ENCODE peak calls at places on chromosomes 6 and 20, in seven cellular contexts. One of them, this sample, is unnamed.

GRCh38 chr6:122623279-122623678 is 13.1 kb downstream of the PKIB start:
- DNase-seq in Right ventricle myocardium superior: no peak
- DNase-seq in activated T-cell treated with anti-CD3 and anti-CD28 coated beads for 1 hour: no peak
- DNase-seq in HS-27A: no peak
- DNase-seq in brain microvascular endothelial cell: no peak
- DNase-seq in GM23248: no peak
- DNase-seq in kidney tubule cell: no peak
- DNase-seq in this sample: no peak

GRCh38 chr6:43835872-43836419 is 65.9 kb downstream of the VEGFA start:
- DNase-seq in Right ventricle myocardium superior: no peak
- DNase-seq in activated T-cell treated with anti-CD3 and anti-CD28 coated beads for 1 hour: no peak
- DNase-seq in HS-27A: no peak
- DNase-seq in brain microvascular endothelial cell: no peak
- DNase-seq in GM23248: peak
- DNase-seq in kidney tubule cell: peak
- DNase-seq in this sample: peak

GRCh38 chr20:63498950-63499332 is at the start of gene EEF1A2:
- DNase-seq in Right ventricle myocardium superior: peak
- DNase-seq in activated T-cell treated with anti-CD3 and anti-CD28 coated beads for 1 hour: peak
- DNase-seq in HS-27A: no peak
- DNase-seq in brain microvascular endothelial cell: no peak
- DNase-seq in GM23248: peak
- DNase-seq in kidney tubule cell: no peak
- DNase-seq in this sample: no peak

GRCh38 chr6:168815229-168815628 is 374.2 kb downstream of the SMOC2 start:
- DNase-seq in Right ventricle myocardium superior: no peak
- DNase-seq in activated T-cell treated with anti-CD3 and anti-CD28 coated beads for 1 hour: no peak
- DNase-seq in HS-27A: no peak
- DNase-seq in brain microvascular endothelial cell: no peak
- DNase-seq in GM23248: no peak
- DNase-seq in kidney tubule cell: peak
- DNase-seq in this sample: no peak

GRCh38 chr6:12973302-12973865 is 256.8 kb downstream of the PHACTR1 start:
- DNase-seq in Right ventricle myocardium superior: no peak
- DNase-seq in activated T-cell treated with anti-CD3 and anti-CD28 coated beads for 1 hour: no peak
- DNase-seq in HS-27A: no peak
- DNase-seq in brain microvascular endothelial cell: no peak
- DNase-seq in GM23248: no peak
- DNase-seq in kidney tubule cell: peak
- DNase-seq in this sample: no peak

GRCh38 chr20:44409132-44409600 is 53.7 kb downstream of the HNF4A start:
- DNase-seq in Right ventricle myocardium superior: no peak
- DNase-seq in activated T-cell treated with anti-CD3 and anti-CD28 coated beads for 1 hour: no peak
- DNase-seq in HS-27A: no peak
- DNase-seq in brain microvascular endothelial cell: peak
- DNase-seq in GM23248: peak
- DNase-seq in kidney tubule cell: peak
- DNase-seq in this sample: peak

GRCh38 chr20:44134897-44135810 is 51.8 kb downstream of the JPH2 start:
- DNase-seq in Right ventricle myocardium superior: no peak
- DNase-seq in activated T-cell treated with anti-CD3 and anti-CD28 coated beads for 1 hour: no peak
- DNase-seq in HS-27A: no peak
- DNase-seq in brain microvascular endothelial cell: no peak
- DNase-seq in GM23248: peak
- DNase-seq in kidney tubule cell: no peak
- DNase-seq in this sample: no peak

GRCh38 chr6:107862383-107862782 is 38.3 kb upstream of the SCML4 start:
- DNase-seq in Right ventricle myocardium superior: no peak
- DNase-seq in activated T-cell treated with anti-CD3 and anti-CD28 coated beads for 1 hour: no peak
- DNase-seq in HS-27A: no peak
- DNase-seq in brain microvascular endothelial cell: no peak
- DNase-seq in GM23248: no peak
- DNase-seq in kidney tubule cell: peak
- DNase-seq in this sample: no peak

GRCh38 chr20:41405436-41405835 is 38.8 kb upstream of the EMILIN3 start:
- DNase-seq in Right ventricle myocardium superior: no peak
- DNase-seq in activated T-cell treated with anti-CD3 and anti-CD28 coated beads for 1 hour: no peak
- DNase-seq in HS-27A: no peak
- DNase-seq in brain microvascular endothelial cell: no peak
- DNase-seq in GM23248: no peak
- DNase-seq in kidney tubule cell: no peak
- DNase-seq in this sample: no peak

GRCh38 chr20:51562334-51563140 is 20.0 kb upstream of the NFATC2 start:
- DNase-seq in Right ventricle myocardium superior: peak
- DNase-seq in activated T-cell treated with anti-CD3 and anti-CD28 coated beads for 1 hour: peak
- DNase-seq in HS-27A: peak
- DNase-seq in brain microvascular endothelial cell: peak
- DNase-seq in GM23248: peak
- DNase-seq in kidney tubule cell: peak
- DNase-seq in this sample: peak

GRCh38 chr6:139588076-139588639 is 213.7 kb upstream of the CITED2 start:
- DNase-seq in Right ventricle myocardium superior: no peak
- DNase-seq in activated T-cell treated with anti-CD3 and anti-CD28 coated beads for 1 hour: no peak
- DNase-seq in HS-27A: peak
- DNase-seq in brain microvascular endothelial cell: peak
- DNase-seq in GM23248: peak
- DNase-seq in kidney tubule cell: peak
- DNase-seq in this sample: peak

This sample was measured in IMR-90.